ENCODE peak calls at places on chromosome 11, in ten cellular contexts. O, W, R, I, J, T, N, M, A and C are unnamed samples.

GRCh38 chr11:110973401-110973980 is 261.3 kb upstream of the ARHGAP20 start:
- DNase-seq in O (no peak), W (no peak), R (no peak), I (no peak), J (no peak), T (no peak), N (no peak), M (no peak), A (no peak), C (no peak)

GRCh38 chr11:1148752-1149180 is 9.0 kb upstream of the MUC5AC start:
- DNase-seq in O (no peak), W (no peak), R (no peak), I (no peak), J (no peak), T (no peak), N (no peak), M (no peak), A (no peak), C (no peak)

GRCh38 chr11:1177771-1178090 is 20.0 kb downstream of the MUC5AC start:
- DNase-seq in O (no peak), W (no peak), R (no peak), I (no peak), J (no peak), T (no peak), N (no peak), M (no peak), A (no peak), C (no peak)

GRCh38 chr11:87265132-87265531 is 227.4 kb downstream of the TMEM135 start:
- DNase-seq in O (no peak), W (no peak), R (no peak), I (no peak), J (no peak), T (no peak), N (no peak), M (no peak), A (no peak), C (no peak)

GRCh38 chr11:123233280-123233977 is 38.4 kb upstream of the CLMP start:
- DNase-seq in O (no peak), W (no peak), R (no peak), I (no peak), J (no peak), T (no peak), N (no peak), M (no peak), A (no peak), C (no peak)

GRCh38 chr11:120702656-120703055 is 191.1 kb downstream of the GRIK4 start:
- DNase-seq in O (no peak), W (no peak), R (no peak), I (no peak), J (no peak), T (no peak), N (no peak), M (no peak), A (no peak), C (peak; percentile 33)

GRCh38 chr11:61585115-61585514 is 4.2 kb upstream of the SYT7 start:
- DNase-seq in O (no peak), W (no peak), R (no peak), I (no peak), J (no peak), T (no peak), N (no peak), M (no peak), A (no peak), C (no peak)

GRCh38 chr11:47867821-47868220 is 19.7 kb upstream of the NUP160 start:
- DNase-seq in O (no peak), W (no peak), R (no peak), I (no peak), J (no peak), T (no peak), N (no peak), M (peak; percentile 12), A (no peak), C (no peak)

GRCh38 chr11:102831128-102831708 is 12.2 kb downstream of the MMP3 start:
- DNase-seq in O (no peak), W (no peak), R (no peak), I (peak; percentile 13), J (no peak), T (peak; percentile 69), N (no peak), M (peak; percentile 26), A (no peak), C (peak; percentile 6)

GRCh38 chr11:122668562-122669090 is 13.1 kb downstream of the UBASH3B start:
- DNase-seq in O (no peak), W (no peak), R (peak; percentile 83), I (no peak), J (no peak), T (no peak), N (no peak), M (no peak), A (no peak), C (peak; percentile 27)

GRCh38 chr11:17578958-17579357 is 31.9 kb downstream of the OTOG start:
- DNase-seq in O (no peak), W (no peak), R (no peak), I (no peak), J (no peak), T (no peak), N (no peak), M (no peak), A (no peak), C (no peak)

GRCh38 chr11:20566591-20567434 is 32.6 kb upstream of the SLC6A5 start:
- DNase-seq in O (no peak), W (no peak), R (no peak), I (no peak), J (no peak), T (no peak), N (no peak), M (no peak), A (no peak), C (no peak)